ENCODE peak calls at places on chromosomes 6 and 20, in six cellular contexts. X is astrocyte; L is effector memory CD4-positive, alpha-beta T cell; Z is AG08396; I is A172; Q is activated CD4-positive, alpha-beta T cell treated with anti-CD3 and anti-CD28 coated beads, Interleukin-2, amount 50 U/mL, for 24 hours. C is an unnamed sample.

GRCh38 chr6:112511441-112511840 is 164.3 kb downstream of the RFPL4B start:
- DNase-seq in L (no peak), Z (no peak), Q (no peak), X (peak), I (no peak), C (no peak)

GRCh38 chr6:15519681-15520080 is 143.1 kb downstream of the DTNBP1 start:
- DNase-seq in Q (no peak), X (no peak), L (no peak), Z (no peak), I (no peak), C (no peak)

GRCh38 chr20:31260326-31260932 is 3.0 kb downstream of the DEFB115 start:
- DNase-seq in L (no peak), I (peak), X (no peak), Q (no peak), Z (no peak), C (no peak)

GRCh38 chr20:1187605-1188171 is 2.9 kb upstream of the TMEM74B start:
- DNase-seq in X (no peak), Q (no peak), Z (no peak), I (no peak), L (no peak), C (no peak)

GRCh38 chr20:3046677-3047462 is 1.0 kb downstream of the MRPS26 start:
- DNase-seq in Q (no peak), I (peak), X (peak), L (no peak), Z (no peak), C (no peak)

GRCh38 chr6:139531148-139531547 is 156.7 kb upstream of the CITED2 start:
- DNase-seq in Z (peak), X (peak), Q (no peak), I (peak), L (peak), C (peak)

GRCh38 chr20:46199198-46199597 is 81.1 kb downstream of the CD40 start:
- DNase-seq in X (no peak), Z (no peak), Q (no peak), I (no peak), L (peak), C (no peak)

GRCh38 chr6:143222310-143222709 is 161.6 kb downstream of the AIG1 start:
- DNase-seq in X (no peak), I (no peak), Q (no peak), Z (no peak), L (no peak), C (no peak)

GRCh38 chr6:26538572-26538902 is 371 bp downstream of the HMGN4 start:
- DNase-seq in Q (no peak), I (peak), Z (no peak), L (no peak), X (no peak), C (no peak)